ENCODE peak calls at places on chromosomes 13 and 19, in ten cellular contexts. One of them, this sample, is unnamed.

GRCh38 chr13:50521750-50522149 is 321.7 kb downstream of the DLEU7 start:
- DNase-seq in cortex of kidney: no peak
- DNase-seq in H54: no peak
- DNase-seq in activated CD4-positive, alpha-beta T cell treated with anti-CD3 and anti-CD28 coated beads, Interleukin-2, amount 50 U/mL, for 1 hour: no peak
- DNase-seq in tibial artery: no peak
- DNase-seq in EH: peak
- DNase-seq in stimulated activated CD8-positive, alpha-beta memory T cell treated with anti-CD3 and anti-CD28 coated beads, Interleukin-4, amount 100 ng/mL, for 1 hour: no peak
- DNase-seq in renal cortical epithelial cell: peak
- DNase-seq in Right ventricle myocardium superior: no peak
- DNase-seq in ascending aorta: no peak
- DNase-seq in this sample: no peak

GRCh38 chr19:49497047-49497789 is 984 bp downstream of the RPS11 start:
- DNase-seq in cortex of kidney: no peak
- DNase-seq in H54: no peak
- DNase-seq in activated CD4-positive, alpha-beta T cell treated with anti-CD3 and anti-CD28 coated beads, Interleukin-2, amount 50 U/mL, for 1 hour: peak
- DNase-seq in tibial artery: peak
- DNase-seq in EH: peak
- DNase-seq in stimulated activated CD8-positive, alpha-beta memory T cell treated with anti-CD3 and anti-CD28 coated beads, Interleukin-4, amount 100 ng/mL, for 1 hour: peak
- DNase-seq in renal cortical epithelial cell: no peak
- DNase-seq in Right ventricle myocardium superior: peak
- DNase-seq in ascending aorta: peak
- DNase-seq in this sample: peak

GRCh38 chr13:41609828-41610227 is 152.5 kb downstream of the RGCC start:
- DNase-seq in cortex of kidney: no peak
- DNase-seq in H54: no peak
- DNase-seq in activated CD4-positive, alpha-beta T cell treated with anti-CD3 and anti-CD28 coated beads, Interleukin-2, amount 50 U/mL, for 1 hour: no peak
- DNase-seq in tibial artery: no peak
- DNase-seq in EH: no peak
- DNase-seq in stimulated activated CD8-positive, alpha-beta memory T cell treated with anti-CD3 and anti-CD28 coated beads, Interleukin-4, amount 100 ng/mL, for 1 hour: no peak
- DNase-seq in renal cortical epithelial cell: no peak
- DNase-seq in Right ventricle myocardium superior: no peak
- DNase-seq in ascending aorta: no peak
- DNase-seq in this sample: no peak

GRCh38 chr13:95471960-95472359 is 80.6 kb upstream of the CLDN10 start:
- DNase-seq in cortex of kidney: no peak
- DNase-seq in H54: no peak
- DNase-seq in activated CD4-positive, alpha-beta T cell treated with anti-CD3 and anti-CD28 coated beads, Interleukin-2, amount 50 U/mL, for 1 hour: no peak
- DNase-seq in tibial artery: no peak
- DNase-seq in EH: no peak
- DNase-seq in stimulated activated CD8-positive, alpha-beta memory T cell treated with anti-CD3 and anti-CD28 coated beads, Interleukin-4, amount 100 ng/mL, for 1 hour: no peak
- DNase-seq in renal cortical epithelial cell: no peak
- DNase-seq in Right ventricle myocardium superior: no peak
- DNase-seq in ascending aorta: no peak
- DNase-seq in this sample: no peak

GRCh38 chr19:50994129-50994528 is 7.3 kb downstream of the KLK8 start:
- DNase-seq in cortex of kidney: no peak
- DNase-seq in H54: no peak
- DNase-seq in activated CD4-positive, alpha-beta T cell treated with anti-CD3 and anti-CD28 coated beads, Interleukin-2, amount 50 U/mL, for 1 hour: no peak
- DNase-seq in tibial artery: no peak
- DNase-seq in EH: no peak
- DNase-seq in stimulated activated CD8-positive, alpha-beta memory T cell treated with anti-CD3 and anti-CD28 coated beads, Interleukin-4, amount 100 ng/mL, for 1 hour: no peak
- DNase-seq in renal cortical epithelial cell: no peak
- DNase-seq in Right ventricle myocardium superior: no peak
- DNase-seq in ascending aorta: no peak
- DNase-seq in this sample: no peak

GRCh38 chr13:40406405-40407138 is 259.9 kb downstream of the FOXO1 start:
- DNase-seq in cortex of kidney: no peak
- DNase-seq in H54: no peak
- DNase-seq in activated CD4-positive, alpha-beta T cell treated with anti-CD3 and anti-CD28 coated beads, Interleukin-2, amount 50 U/mL, for 1 hour: no peak
- DNase-seq in tibial artery: no peak
- DNase-seq in EH: peak
- DNase-seq in stimulated activated CD8-positive, alpha-beta memory T cell treated with anti-CD3 and anti-CD28 coated beads, Interleukin-4, amount 100 ng/mL, for 1 hour: no peak
- DNase-seq in renal cortical epithelial cell: peak
- DNase-seq in Right ventricle myocardium superior: no peak
- DNase-seq in ascending aorta: no peak
- DNase-seq in this sample: no peak

GRCh38 chr13:51771418-51772104 is 32.4 kb downstream of the DHRS12 start:
- DNase-seq in cortex of kidney: no peak
- DNase-seq in H54: no peak
- DNase-seq in activated CD4-positive, alpha-beta T cell treated with anti-CD3 and anti-CD28 coated beads, Interleukin-2, amount 50 U/mL, for 1 hour: no peak
- DNase-seq in tibial artery: no peak
- DNase-seq in EH: no peak
- DNase-seq in stimulated activated CD8-positive, alpha-beta memory T cell treated with anti-CD3 and anti-CD28 coated beads, Interleukin-4, amount 100 ng/mL, for 1 hour: no peak
- DNase-seq in renal cortical epithelial cell: no peak
- DNase-seq in Right ventricle myocardium superior: no peak
- DNase-seq in ascending aorta: no peak
- DNase-seq in this sample: no peak

GRCh38 chr13:46605824-46606554 is 53.0 kb downstream of the LRCH1 start:
- DNase-seq in cortex of kidney: no peak
- DNase-seq in H54: no peak
- DNase-seq in activated CD4-positive, alpha-beta T cell treated with anti-CD3 and anti-CD28 coated beads, Interleukin-2, amount 50 U/mL, for 1 hour: no peak
- DNase-seq in tibial artery: no peak
- DNase-seq in EH: no peak
- DNase-seq in stimulated activated CD8-positive, alpha-beta memory T cell treated with anti-CD3 and anti-CD28 coated beads, Interleukin-4, amount 100 ng/mL, for 1 hour: no peak
- DNase-seq in renal cortical epithelial cell: no peak
- DNase-seq in Right ventricle myocardium superior: no peak
- DNase-seq in ascending aorta: no peak
- DNase-seq in this sample: no peak

GRCh38 chr13:109274188-109274821 is 512.1 kb downstream of the IRS2 start:
- DNase-seq in cortex of kidney: no peak
- DNase-seq in H54: no peak
- DNase-seq in activated CD4-positive, alpha-beta T cell treated with anti-CD3 and anti-CD28 coated beads, Interleukin-2, amount 50 U/mL, for 1 hour: no peak
- DNase-seq in tibial artery: no peak
- DNase-seq in EH: peak
- DNase-seq in stimulated activated CD8-positive, alpha-beta memory T cell treated with anti-CD3 and anti-CD28 coated beads, Interleukin-4, amount 100 ng/mL, for 1 hour: no peak
- DNase-seq in renal cortical epithelial cell: peak
- DNase-seq in Right ventricle myocardium superior: no peak
- DNase-seq in ascending aorta: no peak
- DNase-seq in this sample: no peak

GRCh38 chr19:2050991-2051770 is at the start of gene MKNK2:
- DNase-seq in cortex of kidney: peak
- DNase-seq in H54: peak
- DNase-seq in activated CD4-positive, alpha-beta T cell treated with anti-CD3 and anti-CD28 coated beads, Interleukin-2, amount 50 U/mL, for 1 hour: peak
- DNase-seq in tibial artery: peak
- DNase-seq in EH: peak
- DNase-seq in stimulated activated CD8-positive, alpha-beta memory T cell treated with anti-CD3 and anti-CD28 coated beads, Interleukin-4, amount 100 ng/mL, for 1 hour: peak
- DNase-seq in renal cortical epithelial cell: no peak
- DNase-seq in Right ventricle myocardium superior: peak
- DNase-seq in ascending aorta: peak
- DNase-seq in this sample: peak

GRCh38 chr13:27419333-27419732 is 5.1 kb upstream of the GTF3A start:
- DNase-seq in cortex of kidney: no peak
- DNase-seq in H54: no peak
- DNase-seq in activated CD4-positive, alpha-beta T cell treated with anti-CD3 and anti-CD28 coated beads, Interleukin-2, amount 50 U/mL, for 1 hour: no peak
- DNase-seq in tibial artery: no peak
- DNase-seq in EH: peak
- DNase-seq in stimulated activated CD8-positive, alpha-beta memory T cell treated with anti-CD3 and anti-CD28 coated beads, Interleukin-4, amount 100 ng/mL, for 1 hour: no peak
- DNase-seq in renal cortical epithelial cell: no peak
- DNase-seq in Right ventricle myocardium superior: no peak
- DNase-seq in ascending aorta: no peak
- DNase-seq in this sample: no peak

GRCh38 chr13:33799950-33800592 is 17.9 kb upstream of the RFC3 start:
- DNase-seq in cortex of kidney: no peak
- DNase-seq in H54: no peak
- DNase-seq in activated CD4-positive, alpha-beta T cell treated with anti-CD3 and anti-CD28 coated beads, Interleukin-2, amount 50 U/mL, for 1 hour: no peak
- DNase-seq in tibial artery: no peak
- DNase-seq in EH: peak
- DNase-seq in stimulated activated CD8-positive, alpha-beta memory T cell treated with anti-CD3 and anti-CD28 coated beads, Interleukin-4, amount 100 ng/mL, for 1 hour: no peak
- DNase-seq in renal cortical epithelial cell: peak
- DNase-seq in Right ventricle myocardium superior: no peak
- DNase-seq in ascending aorta: no peak
- DNase-seq in this sample: no peak

GRCh38 chr19:788821-789472 is 8.3 kb upstream of the PTBP1 start:
- DNase-seq in cortex of kidney: no peak
- DNase-seq in H54: no peak
- DNase-seq in activated CD4-positive, alpha-beta T cell treated with anti-CD3 and anti-CD28 coated beads, Interleukin-2, amount 50 U/mL, for 1 hour: no peak
- DNase-seq in tibial artery: no peak
- DNase-seq in EH: peak
- DNase-seq in stimulated activated CD8-positive, alpha-beta memory T cell treated with anti-CD3 and anti-CD28 coated beads, Interleukin-4, amount 100 ng/mL, for 1 hour: no peak
- DNase-seq in renal cortical epithelial cell: no peak
- DNase-seq in Right ventricle myocardium superior: no peak
- DNase-seq in ascending aorta: no peak
- DNase-seq in this sample: no peak

GRCh38 chr13:110650436-110650835 is 35.1 kb downstream of the NAXD start:
- DNase-seq in cortex of kidney: no peak
- DNase-seq in H54: no peak
- DNase-seq in activated CD4-positive, alpha-beta T cell treated with anti-CD3 and anti-CD28 coated beads, Interleukin-2, amount 50 U/mL, for 1 hour: no peak
- DNase-seq in tibial artery: no peak
- DNase-seq in EH: no peak
- DNase-seq in stimulated activated CD8-positive, alpha-beta memory T cell treated with anti-CD3 and anti-CD28 coated beads, Interleukin-4, amount 100 ng/mL, for 1 hour: no peak
- DNase-seq in renal cortical epithelial cell: no peak
- DNase-seq in Right ventricle myocardium superior: no peak
- DNase-seq in ascending aorta: peak
- DNase-seq in this sample: peak

GRCh38 chr19:38793186-38793585 is 4.2 kb downstream of the LGALS7B start:
- DNase-seq in cortex of kidney: no peak
- DNase-seq in H54: no peak
- DNase-seq in activated CD4-positive, alpha-beta T cell treated with anti-CD3 and anti-CD28 coated beads, Interleukin-2, amount 50 U/mL, for 1 hour: no peak
- DNase-seq in tibial artery: no peak
- DNase-seq in EH: peak
- DNase-seq in stimulated activated CD8-positive, alpha-beta memory T cell treated with anti-CD3 and anti-CD28 coated beads, Interleukin-4, amount 100 ng/mL, for 1 hour: no peak
- DNase-seq in renal cortical epithelial cell: peak
- DNase-seq in Right ventricle myocardium superior: no peak
- DNase-seq in ascending aorta: no peak
- DNase-seq in this sample: no peak

GRCh38 chr19:50780753-50781480 is 9.3 kb upstream of the ACP4 start:
- DNase-seq in cortex of kidney: no peak
- DNase-seq in H54: no peak
- DNase-seq in activated CD4-positive, alpha-beta T cell treated with anti-CD3 and anti-CD28 coated beads, Interleukin-2, amount 50 U/mL, for 1 hour: no peak
- DNase-seq in tibial artery: no peak
- DNase-seq in EH: no peak
- DNase-seq in stimulated activated CD8-positive, alpha-beta memory T cell treated with anti-CD3 and anti-CD28 coated beads, Interleukin-4, amount 100 ng/mL, for 1 hour: no peak
- DNase-seq in renal cortical epithelial cell: peak
- DNase-seq in Right ventricle myocardium superior: no peak
- DNase-seq in ascending aorta: no peak
- DNase-seq in this sample: no peak

GRCh38 chr13:106372199-106373160 is 163.0 kb downstream of the EFNB2 start:
- DNase-seq in cortex of kidney: no peak
- DNase-seq in H54: no peak
- DNase-seq in activated CD4-positive, alpha-beta T cell treated with anti-CD3 and anti-CD28 coated beads, Interleukin-2, amount 50 U/mL, for 1 hour: no peak
- DNase-seq in tibial artery: no peak
- DNase-seq in EH: peak
- DNase-seq in stimulated activated CD8-positive, alpha-beta memory T cell treated with anti-CD3 and anti-CD28 coated beads, Interleukin-4, amount 100 ng/mL, for 1 hour: no peak
- DNase-seq in renal cortical epithelial cell: peak
- DNase-seq in Right ventricle myocardium superior: no peak
- DNase-seq in ascending aorta: no peak
- DNase-seq in this sample: no peak

GRCh38 chr19:6233051-6233826 is 46.5 kb downstream of the MLLT1 start:
- DNase-seq in cortex of kidney: no peak
- DNase-seq in H54: no peak
- DNase-seq in activated CD4-positive, alpha-beta T cell treated with anti-CD3 and anti-CD28 coated beads, Interleukin-2, amount 50 U/mL, for 1 hour: no peak
- DNase-seq in tibial artery: peak
- DNase-seq in EH: peak
- DNase-seq in stimulated activated CD8-positive, alpha-beta memory T cell treated with anti-CD3 and anti-CD28 coated beads, Interleukin-4, amount 100 ng/mL, for 1 hour: no peak
- DNase-seq in renal cortical epithelial cell: no peak
- DNase-seq in Right ventricle myocardium superior: peak
- DNase-seq in ascending aorta: no peak
- DNase-seq in this sample: no peak

GRCh38 chr13:45718992-45719391 is 16.9 kb downstream of the CBY2 start:
- DNase-seq in cortex of kidney: no peak
- DNase-seq in H54: no peak
- DNase-seq in activated CD4-positive, alpha-beta T cell treated with anti-CD3 and anti-CD28 coated beads, Interleukin-2, amount 50 U/mL, for 1 hour: no peak
- DNase-seq in tibial artery: no peak
- DNase-seq in EH: peak
- DNase-seq in stimulated activated CD8-positive, alpha-beta memory T cell treated with anti-CD3 and anti-CD28 coated beads, Interleukin-4, amount 100 ng/mL, for 1 hour: no peak
- DNase-seq in renal cortical epithelial cell: peak
- DNase-seq in Right ventricle myocardium superior: no peak
- DNase-seq in ascending aorta: no peak
- DNase-seq in this sample: no peak

GRCh38 chr13:98103942-98104880 is 38.7 kb upstream of the FARP1 start:
- DNase-seq in cortex of kidney: no peak
- DNase-seq in H54: no peak
- DNase-seq in activated CD4-positive, alpha-beta T cell treated with anti-CD3 and anti-CD28 coated beads, Interleukin-2, amount 50 U/mL, for 1 hour: no peak
- DNase-seq in tibial artery: no peak
- DNase-seq in EH: peak
- DNase-seq in stimulated activated CD8-positive, alpha-beta memory T cell treated with anti-CD3 and anti-CD28 coated beads, Interleukin-4, amount 100 ng/mL, for 1 hour: no peak
- DNase-seq in renal cortical epithelial cell: peak
- DNase-seq in Right ventricle myocardium superior: no peak
- DNase-seq in ascending aorta: no peak
- DNase-seq in this sample: no peak

GRCh38 chr13:102903659-102904407 is 58.0 kb downstream of the ERCC5 start:
- DNase-seq in cortex of kidney: no peak
- DNase-seq in H54: no peak
- DNase-seq in activated CD4-positive, alpha-beta T cell treated with anti-CD3 and anti-CD28 coated beads, Interleukin-2, amount 50 U/mL, for 1 hour: no peak
- DNase-seq in tibial artery: no peak
- DNase-seq in EH: peak
- DNase-seq in stimulated activated CD8-positive, alpha-beta memory T cell treated with anti-CD3 and anti-CD28 coated beads, Interleukin-4, amount 100 ng/mL, for 1 hour: no peak
- DNase-seq in renal cortical epithelial cell: peak
- DNase-seq in Right ventricle myocardium superior: no peak
- DNase-seq in ascending aorta: no peak
- DNase-seq in this sample: no peak

This sample was measured in posterior vena cava.